ENCODE peak calls at places on chromosomes 11 and 22, in eight cellular contexts. One of them, this sample, is unnamed.

GRCh38 chr11:7597620-7598019 is 75.7 kb downstream of the CYB5R2 start:
- DNase-seq in lung: peak; percentile 80
- DNase-seq in fibroblast of the aortic adventitia: no peak
- DNase-seq in fibroblast of lung: no peak
- DNase-seq in cardiac fibroblast: no peak
- DNase-seq in ovary: no peak
- DNase-seq in Calu3: peak; percentile 86
- DNase-seq in cardiac muscle cell: no peak
- DNase-seq in this sample: no peak

GRCh38 chr11:124876818-124877630 is 11.8 kb downstream of the ROBO3 start:
- DNase-seq in lung: no peak
- DNase-seq in fibroblast of the aortic adventitia: no peak
- DNase-seq in fibroblast of lung: no peak
- DNase-seq in cardiac fibroblast: no peak
- DNase-seq in ovary: peak; percentile 53
- DNase-seq in Calu3: no peak
- DNase-seq in cardiac muscle cell: no peak
- DNase-seq in this sample: no peak

GRCh38 chr11:94504689-94505293 is 7.5 kb upstream of the C11orf97 start:
- DNase-seq in lung: no peak
- DNase-seq in fibroblast of the aortic adventitia: peak; percentile 81
- DNase-seq in fibroblast of lung: peak; percentile 70
- DNase-seq in cardiac fibroblast: peak; percentile 65
- DNase-seq in ovary: no peak
- DNase-seq in Calu3: no peak
- DNase-seq in cardiac muscle cell: peak; percentile 50
- DNase-seq in this sample: no peak

GRCh38 chr22:40401981-40402406 is 31.6 kb downstream of the SGSM3 start:
- DNase-seq in lung: no peak
- DNase-seq in fibroblast of the aortic adventitia: no peak
- DNase-seq in fibroblast of lung: no peak
- DNase-seq in cardiac fibroblast: no peak
- DNase-seq in ovary: no peak
- DNase-seq in Calu3: no peak
- DNase-seq in cardiac muscle cell: no peak
- DNase-seq in this sample: no peak

GRCh38 chr11:67376421-67376820 is 3.0 kb upstream of the CLCF1 start:
- DNase-seq in lung: no peak
- DNase-seq in fibroblast of the aortic adventitia: no peak
- DNase-seq in fibroblast of lung: no peak
- DNase-seq in cardiac fibroblast: no peak
- DNase-seq in ovary: no peak
- DNase-seq in Calu3: no peak
- DNase-seq in cardiac muscle cell: no peak
- DNase-seq in this sample: no peak

GRCh38 chr22:47059076-47059475 is 296.6 kb downstream of the TBC1D22A start:
- DNase-seq in lung: no peak
- DNase-seq in fibroblast of the aortic adventitia: no peak
- DNase-seq in fibroblast of lung: no peak
- DNase-seq in cardiac fibroblast: no peak
- DNase-seq in ovary: no peak
- DNase-seq in Calu3: no peak
- DNase-seq in cardiac muscle cell: no peak
- DNase-seq in this sample: no peak

GRCh38 chr11:44469412-44469811 is 96.1 kb upstream of the CD82 start:
- DNase-seq in lung: no peak
- DNase-seq in fibroblast of the aortic adventitia: no peak
- DNase-seq in fibroblast of lung: no peak
- DNase-seq in cardiac fibroblast: no peak
- DNase-seq in ovary: no peak
- DNase-seq in Calu3: no peak
- DNase-seq in cardiac muscle cell: no peak
- DNase-seq in this sample: no peak

GRCh38 chr22:48096411-48096810 is 1334.0 kb downstream of the TBC1D22A start:
- DNase-seq in lung: no peak
- DNase-seq in fibroblast of the aortic adventitia: no peak
- DNase-seq in fibroblast of lung: no peak
- DNase-seq in cardiac fibroblast: no peak
- DNase-seq in ovary: no peak
- DNase-seq in Calu3: no peak
- DNase-seq in cardiac muscle cell: no peak
- DNase-seq in this sample: no peak

GRCh38 chr22:37284807-37285355 is 2.6 kb downstream of the CYTH4 start:
- DNase-seq in lung: peak; percentile 67
- DNase-seq in fibroblast of the aortic adventitia: no peak
- DNase-seq in fibroblast of lung: no peak
- DNase-seq in cardiac fibroblast: no peak
- DNase-seq in ovary: no peak
- DNase-seq in Calu3: no peak
- DNase-seq in cardiac muscle cell: peak; percentile 39
- DNase-seq in this sample: no peak

GRCh38 chr22:41983516-41983915 is 14.3 kb downstream of the SEPTIN3 start:
- DNase-seq in lung: no peak
- DNase-seq in fibroblast of the aortic adventitia: peak; percentile 70
- DNase-seq in fibroblast of lung: no peak
- DNase-seq in cardiac fibroblast: peak; percentile 56
- DNase-seq in ovary: no peak
- DNase-seq in Calu3: no peak
- DNase-seq in cardiac muscle cell: no peak
- DNase-seq in this sample: no peak

GRCh38 chr22:32082331-32082730 is 39.3 kb downstream of the SLC5A1 start:
- DNase-seq in lung: no peak
- DNase-seq in fibroblast of the aortic adventitia: no peak
- DNase-seq in fibroblast of lung: no peak
- DNase-seq in cardiac fibroblast: no peak
- DNase-seq in ovary: no peak
- DNase-seq in Calu3: no peak
- DNase-seq in cardiac muscle cell: no peak
- DNase-seq in this sample: no peak

GRCh38 chr22:48047722-48048500 is 1285.5 kb downstream of the TBC1D22A start:
- DNase-seq in lung: no peak
- DNase-seq in fibroblast of the aortic adventitia: no peak
- DNase-seq in fibroblast of lung: no peak
- DNase-seq in cardiac fibroblast: no peak
- DNase-seq in ovary: no peak
- DNase-seq in Calu3: no peak
- DNase-seq in cardiac muscle cell: no peak
- DNase-seq in this sample: no peak

GRCh38 chr22:18110194-18110943 is at the start of gene TUBA8:
- DNase-seq in lung: no peak
- DNase-seq in fibroblast of the aortic adventitia: peak; percentile 13
- DNase-seq in fibroblast of lung: peak; percentile 20
- DNase-seq in cardiac fibroblast: peak; percentile 31
- DNase-seq in ovary: peak; percentile 53
- DNase-seq in Calu3: peak; percentile 41
- DNase-seq in cardiac muscle cell: peak; percentile 66
- DNase-seq in this sample: no peak

GRCh38 chr11:78039919-78040671 is 17.0 kb upstream of the KCTD14 start:
- DNase-seq in lung: peak; percentile 68
- DNase-seq in fibroblast of the aortic adventitia: peak; percentile 85
- DNase-seq in fibroblast of lung: peak; percentile 74
- DNase-seq in cardiac fibroblast: peak; percentile 93
- DNase-seq in ovary: peak; percentile 65
- DNase-seq in Calu3: peak; percentile 79
- DNase-seq in cardiac muscle cell: peak; percentile 63
- DNase-seq in this sample: no peak

GRCh38 chr11:78040691-78041379 is 17.8 kb upstream of the KCTD14 start:
- DNase-seq in lung: no peak
- DNase-seq in fibroblast of the aortic adventitia: no peak
- DNase-seq in fibroblast of lung: no peak
- DNase-seq in cardiac fibroblast: no peak
- DNase-seq in ovary: no peak
- DNase-seq in Calu3: peak; percentile 28
- DNase-seq in cardiac muscle cell: no peak
- DNase-seq in this sample: no peak

GRCh38 chr11:78037825-78038620 is 14.9 kb upstream of the KCTD14 start:
- DNase-seq in lung: no peak
- DNase-seq in fibroblast of the aortic adventitia: no peak
- DNase-seq in fibroblast of lung: no peak
- DNase-seq in cardiac fibroblast: no peak
- DNase-seq in ovary: no peak
- DNase-seq in Calu3: no peak
- DNase-seq in cardiac muscle cell: no peak
- DNase-seq in this sample: no peak

GRCh38 chr11:78038697-78039313 is 15.7 kb upstream of the KCTD14 start:
- DNase-seq in lung: peak; percentile 38
- DNase-seq in fibroblast of the aortic adventitia: no peak
- DNase-seq in fibroblast of lung: no peak
- DNase-seq in cardiac fibroblast: peak; percentile 62
- DNase-seq in ovary: no peak
- DNase-seq in Calu3: peak; percentile 35
- DNase-seq in cardiac muscle cell: no peak
- DNase-seq in this sample: no peak

GRCh38 chr11:78039391-78039918 is 16.4 kb upstream of the KCTD14 start:
- DNase-seq in lung: no peak
- DNase-seq in fibroblast of the aortic adventitia: no peak
- DNase-seq in fibroblast of lung: no peak
- DNase-seq in cardiac fibroblast: no peak
- DNase-seq in ovary: no peak
- DNase-seq in Calu3: no peak
- DNase-seq in cardiac muscle cell: no peak
- DNase-seq in this sample: no peak
- TF ChIP-seq CTCF in lung: no peak
- TF ChIP-seq CTCF in fibroblast of the aortic adventitia: no peak
- TF ChIP-seq CTCF in fibroblast of lung: no peak
- TF ChIP-seq CTCF in cardiac fibroblast: no peak
- TF ChIP-seq CTCF in ovary: no peak
- TF ChIP-seq CTCF in Calu3: no peak
- TF ChIP-seq CTCF in cardiac muscle cell: no peak
- TF ChIP-seq CTCF in this sample: no peak

GRCh38 chr11:106305458-106305857 is 228.0 kb downstream of the AASDHPPT start:
- DNase-seq in lung: peak; percentile 35
- DNase-seq in fibroblast of the aortic adventitia: no peak
- DNase-seq in fibroblast of lung: no peak
- DNase-seq in cardiac fibroblast: no peak
- DNase-seq in ovary: no peak
- DNase-seq in Calu3: no peak
- DNase-seq in cardiac muscle cell: peak; percentile 33
- DNase-seq in this sample: no peak

GRCh38 chr11:106306942-106307341 is 229.5 kb downstream of the AASDHPPT start:
- DNase-seq in lung: no peak
- DNase-seq in fibroblast of the aortic adventitia: peak; percentile 12
- DNase-seq in fibroblast of lung: peak; percentile 23
- DNase-seq in cardiac fibroblast: peak; percentile 15
- DNase-seq in ovary: no peak
- DNase-seq in Calu3: no peak
- DNase-seq in cardiac muscle cell: no peak
- DNase-seq in this sample: no peak

GRCh38 chr11:106304274-106304673 is 226.8 kb downstream of the AASDHPPT start:
- DNase-seq in lung: no peak
- DNase-seq in fibroblast of the aortic adventitia: peak; percentile 57
- DNase-seq in fibroblast of lung: peak; percentile 9
- DNase-seq in cardiac fibroblast: peak; percentile 28
- DNase-seq in ovary: no peak
- DNase-seq in Calu3: no peak
- DNase-seq in cardiac muscle cell: no peak
- DNase-seq in this sample: peak; percentile 40

GRCh38 chr11:106311531-106312230 is 234.2 kb downstream of the AASDHPPT start:
- DNase-seq in lung: no peak
- DNase-seq in fibroblast of the aortic adventitia: no peak
- DNase-seq in fibroblast of lung: no peak
- DNase-seq in cardiac fibroblast: no peak
- DNase-seq in ovary: no peak
- DNase-seq in Calu3: no peak
- DNase-seq in cardiac muscle cell: no peak
- DNase-seq in this sample: no peak

GRCh38 chr11:106309070-106309684 is 231.7 kb downstream of the AASDHPPT start:
- DNase-seq in lung: no peak
- DNase-seq in fibroblast of the aortic adventitia: no peak
- DNase-seq in fibroblast of lung: no peak
- DNase-seq in cardiac fibroblast: no peak
- DNase-seq in ovary: no peak
- DNase-seq in Calu3: no peak
- DNase-seq in cardiac muscle cell: no peak
- DNase-seq in this sample: no peak
- TF ChIP-seq CTCF in lung: no peak
- TF ChIP-seq CTCF in fibroblast of the aortic adventitia: no peak
- TF ChIP-seq CTCF in fibroblast of lung: no peak
- TF ChIP-seq CTCF in cardiac fibroblast: no peak
- TF ChIP-seq CTCF in ovary: no peak
- TF ChIP-seq CTCF in Calu3: no peak
- TF ChIP-seq CTCF in cardiac muscle cell: no peak
- TF ChIP-seq CTCF in this sample: no peak

GRCh38 chr22:24128631-24129601 is 52.4 kb upstream of the SUSD2 start:
- DNase-seq in lung: no peak
- DNase-seq in fibroblast of the aortic adventitia: no peak
- DNase-seq in fibroblast of lung: no peak
- DNase-seq in cardiac fibroblast: no peak
- DNase-seq in ovary: no peak
- DNase-seq in Calu3: no peak
- DNase-seq in cardiac muscle cell: no peak
- DNase-seq in this sample: no peak

GRCh38 chr22:24129980-24130379 is 51.3 kb upstream of the SUSD2 start:
- DNase-seq in lung: no peak
- DNase-seq in fibroblast of the aortic adventitia: no peak
- DNase-seq in fibroblast of lung: no peak
- DNase-seq in cardiac fibroblast: no peak
- DNase-seq in ovary: no peak
- DNase-seq in Calu3: no peak
- DNase-seq in cardiac muscle cell: no peak
- DNase-seq in this sample: no peak

GRCh38 chr22:24134090-24134846 is 47.0 kb upstream of the SUSD2 start:
- DNase-seq in lung: no peak
- DNase-seq in fibroblast of the aortic adventitia: no peak
- DNase-seq in fibroblast of lung: peak; percentile 39
- DNase-seq in cardiac fibroblast: no peak
- DNase-seq in ovary: peak; percentile 57
- DNase-seq in Calu3: no peak
- DNase-seq in cardiac muscle cell: peak; percentile 34
- DNase-seq in this sample: no peak

GRCh38 chr22:24137595-24137994 is 43.7 kb upstream of the SUSD2 start:
- DNase-seq in lung: no peak
- DNase-seq in fibroblast of the aortic adventitia: peak; percentile 83
- DNase-seq in fibroblast of lung: peak; percentile 78
- DNase-seq in cardiac fibroblast: peak; percentile 84
- DNase-seq in ovary: no peak
- DNase-seq in Calu3: no peak
- DNase-seq in cardiac muscle cell: no peak
- DNase-seq in this sample: no peak

GRCh38 chr22:24133187-24133965 is 47.9 kb upstream of the SUSD2 start:
- DNase-seq in lung: no peak
- DNase-seq in fibroblast of the aortic adventitia: no peak
- DNase-seq in fibroblast of lung: peak; percentile 41
- DNase-seq in cardiac fibroblast: peak; percentile 40
- DNase-seq in ovary: peak; percentile 44
- DNase-seq in Calu3: no peak
- DNase-seq in cardiac muscle cell: peak; percentile 50
- DNase-seq in this sample: no peak
- TF ChIP-seq CTCF in lung: peak; percentile 15
- TF ChIP-seq CTCF in fibroblast of the aortic adventitia: peak; percentile 32
- TF ChIP-seq CTCF in fibroblast of lung: peak; percentile 48
- TF ChIP-seq CTCF in cardiac fibroblast: peak; percentile 36
- TF ChIP-seq CTCF in ovary: peak; percentile 43
- TF ChIP-seq CTCF in Calu3: no peak
- TF ChIP-seq CTCF in cardiac muscle cell: peak; percentile 23
- TF ChIP-seq CTCF in this sample: peak; percentile 39

DNA sequence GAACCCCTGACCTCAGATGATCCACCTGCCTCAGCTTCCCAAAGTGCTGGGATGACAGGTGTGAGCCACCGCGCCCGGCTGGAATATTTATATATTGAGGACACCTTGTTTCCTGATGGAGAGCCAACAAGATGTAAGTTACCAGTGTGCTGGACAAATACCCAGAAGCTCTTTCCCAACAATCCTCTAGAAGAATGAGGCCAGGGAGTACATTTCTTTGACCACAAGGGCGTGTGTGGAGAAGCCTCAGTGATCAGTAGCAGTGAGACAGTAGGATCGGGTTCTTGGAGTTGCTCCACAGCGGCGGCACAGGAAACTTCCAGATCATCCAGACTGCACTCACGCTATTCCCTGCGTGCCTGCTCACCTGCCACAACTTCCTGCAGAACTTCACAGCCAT is 10.3 kb upstream of the POLA2 start:
- DNase-seq in lung: no peak
- DNase-seq in fibroblast of the aortic adventitia: no peak
- DNase-seq in fibroblast of lung: peak; percentile 13
- DNase-seq in cardiac fibroblast: peak; percentile 11
- DNase-seq in ovary: no peak
- DNase-seq in Calu3: no peak
- DNase-seq in cardiac muscle cell: no peak
- DNase-seq in this sample: no peak
- TF ChIP-seq CTCF in lung: no peak
- TF ChIP-seq CTCF in fibroblast of the aortic adventitia: no peak
- TF ChIP-seq CTCF in fibroblast of lung: no peak
- TF ChIP-seq CTCF in cardiac fibroblast: no peak
- TF ChIP-seq CTCF in ovary: no peak
- TF ChIP-seq CTCF in Calu3: no peak
- TF ChIP-seq CTCF in cardiac muscle cell: no peak
- TF ChIP-seq CTCF in this sample: no peak

This sample was measured in epithelial cell of proximal tubule.